ENCODE peak calls at places on chromosomes 16 and 17, in eight cellular contexts. One of them, this sample, is unnamed.
A peak's percentile ranks its signal among the peaks of the same experiment; 100 is the strongest.

GRCh38 chr17:50661795-50662391 is 27.2 kb downstream of the ABCC3 start:
- DNase-seq in HEK293T: no peak
- DNase-seq in NCI-H774: no peak
- DNase-seq in smooth muscle cell of the brain vasculature: no peak
- DNase-seq in bronchial epithelial cell: peak; percentile 96
- DNase-seq in posterior vena cava: no peak
- DNase-seq in OCI-LY7: peak; percentile 9
- DNase-seq in progenitor cell of endocrine pancreas: no peak
- DNase-seq in this sample: peak; percentile 85

GRCh38 chr16:17887963-17888362 is 417.2 kb upstream of the XYLT1 start:
- DNase-seq in HEK293T: no peak
- DNase-seq in NCI-H774: no peak
- DNase-seq in smooth muscle cell of the brain vasculature: no peak
- DNase-seq in bronchial epithelial cell: no peak
- DNase-seq in posterior vena cava: no peak
- DNase-seq in OCI-LY7: no peak
- DNase-seq in progenitor cell of endocrine pancreas: no peak
- DNase-seq in this sample: no peak

GRCh38 chr17:50114401-50114800 is 15.6 kb downstream of the SAMD14 start:
- DNase-seq in HEK293T: no peak
- DNase-seq in NCI-H774: no peak
- DNase-seq in smooth muscle cell of the brain vasculature: no peak
- DNase-seq in bronchial epithelial cell: no peak
- DNase-seq in posterior vena cava: no peak
- DNase-seq in OCI-LY7: no peak
- DNase-seq in progenitor cell of endocrine pancreas: no peak
- DNase-seq in this sample: no peak

GRCh38 chr17:1110844-1111598 is 68.8 kb downstream of the ABR start:
- DNase-seq in HEK293T: no peak
- DNase-seq in NCI-H774: no peak
- DNase-seq in smooth muscle cell of the brain vasculature: peak; percentile 67
- DNase-seq in bronchial epithelial cell: peak; percentile 83
- DNase-seq in posterior vena cava: peak; percentile 93
- DNase-seq in OCI-LY7: no peak
- DNase-seq in progenitor cell of endocrine pancreas: no peak
- DNase-seq in this sample: no peak

GRCh38 chr16:87765473-87765775 is 362 bp downstream of the KLHDC4 start:
- DNase-seq in HEK293T: peak; percentile 37
- DNase-seq in NCI-H774: no peak
- DNase-seq in smooth muscle cell of the brain vasculature: no peak
- DNase-seq in bronchial epithelial cell: no peak
- DNase-seq in posterior vena cava: no peak
- DNase-seq in OCI-LY7: peak; percentile 68
- DNase-seq in progenitor cell of endocrine pancreas: no peak
- DNase-seq in this sample: peak; percentile 35

GRCh38 chr17:17937958-17938357 is 34.2 kb downstream of the TOM1L2 start:
- DNase-seq in HEK293T: no peak
- DNase-seq in NCI-H774: no peak
- DNase-seq in smooth muscle cell of the brain vasculature: no peak
- DNase-seq in bronchial epithelial cell: no peak
- DNase-seq in posterior vena cava: no peak
- DNase-seq in OCI-LY7: no peak
- DNase-seq in progenitor cell of endocrine pancreas: no peak
- DNase-seq in this sample: no peak

GRCh38 chr17:53722407-53722806 is 100.3 kb upstream of the KIF2B start:
- DNase-seq in HEK293T: no peak
- DNase-seq in NCI-H774: no peak
- DNase-seq in smooth muscle cell of the brain vasculature: peak; percentile 77
- DNase-seq in bronchial epithelial cell: peak; percentile 94
- DNase-seq in posterior vena cava: no peak
- DNase-seq in OCI-LY7: no peak
- DNase-seq in progenitor cell of endocrine pancreas: no peak
- DNase-seq in this sample: no peak

GRCh38 chr17:17976931-17977570 is 4.4 kb downstream of the DRC3 start:
- DNase-seq in HEK293T: no peak
- DNase-seq in NCI-H774: no peak
- DNase-seq in smooth muscle cell of the brain vasculature: no peak
- DNase-seq in bronchial epithelial cell: no peak
- DNase-seq in posterior vena cava: no peak
- DNase-seq in OCI-LY7: no peak
- DNase-seq in progenitor cell of endocrine pancreas: no peak
- DNase-seq in this sample: no peak

GRCh38 chr17:76307299-76307965 is 644 bp downstream of the QRICH2 start:
- DNase-seq in HEK293T: no peak
- DNase-seq in NCI-H774: no peak
- DNase-seq in smooth muscle cell of the brain vasculature: no peak
- DNase-seq in bronchial epithelial cell: no peak
- DNase-seq in posterior vena cava: peak; percentile 74
- DNase-seq in OCI-LY7: no peak
- DNase-seq in progenitor cell of endocrine pancreas: no peak
- DNase-seq in this sample: no peak

GRCh38 chr17:78568494-78569115 is 8.6 kb downstream of the DNAH17 start:
- DNase-seq in HEK293T: no peak
- DNase-seq in NCI-H774: no peak
- DNase-seq in smooth muscle cell of the brain vasculature: no peak
- DNase-seq in bronchial epithelial cell: peak; percentile 63
- DNase-seq in posterior vena cava: no peak
- DNase-seq in OCI-LY7: no peak
- DNase-seq in progenitor cell of endocrine pancreas: no peak
- DNase-seq in this sample: no peak

GRCh38 chr16:56041556-56042140 is 149.6 kb upstream of the GNAO1 start:
- DNase-seq in HEK293T: peak; percentile 35
- DNase-seq in NCI-H774: peak; percentile 64
- DNase-seq in smooth muscle cell of the brain vasculature: no peak
- DNase-seq in bronchial epithelial cell: peak; percentile 23
- DNase-seq in posterior vena cava: no peak
- DNase-seq in OCI-LY7: peak; percentile 10
- DNase-seq in progenitor cell of endocrine pancreas: peak; percentile 28
- DNase-seq in this sample: peak; percentile 62

GRCh38 chr16:81060576-81061306 is 16.3 kb downstream of the C16orf46 start:
- DNase-seq in HEK293T: no peak
- DNase-seq in NCI-H774: no peak
- DNase-seq in smooth muscle cell of the brain vasculature: no peak
- DNase-seq in bronchial epithelial cell: no peak
- DNase-seq in posterior vena cava: no peak
- DNase-seq in OCI-LY7: no peak
- DNase-seq in progenitor cell of endocrine pancreas: no peak
- DNase-seq in this sample: no peak

GRCh38 chr17:48564200-48565023 is 13.7 kb downstream of the HOXB4 start:
- DNase-seq in HEK293T: no peak
- DNase-seq in NCI-H774: no peak
- DNase-seq in smooth muscle cell of the brain vasculature: no peak
- DNase-seq in bronchial epithelial cell: no peak
- DNase-seq in posterior vena cava: no peak
- DNase-seq in OCI-LY7: no peak
- DNase-seq in progenitor cell of endocrine pancreas: no peak
- DNase-seq in this sample: peak; percentile 54

GRCh38 chr16:10168258-10168657 is 14.0 kb downstream of the GRIN2A start:
- DNase-seq in HEK293T: no peak
- DNase-seq in NCI-H774: no peak
- DNase-seq in smooth muscle cell of the brain vasculature: no peak
- DNase-seq in bronchial epithelial cell: no peak
- DNase-seq in posterior vena cava: no peak
- DNase-seq in OCI-LY7: no peak
- DNase-seq in progenitor cell of endocrine pancreas: no peak
- DNase-seq in this sample: no peak

GRCh38 chr17:1744551-1745512 is 2.2 kb downstream of the SERPINF2 start:
- DNase-seq in HEK293T: no peak
- DNase-seq in NCI-H774: no peak
- DNase-seq in smooth muscle cell of the brain vasculature: no peak
- DNase-seq in bronchial epithelial cell: no peak
- DNase-seq in posterior vena cava: peak; percentile 76
- DNase-seq in OCI-LY7: no peak
- DNase-seq in progenitor cell of endocrine pancreas: no peak
- DNase-seq in this sample: no peak

GRCh38 chr17:37608369-37609169 is 649 bp downstream of the SYNRG start:
- DNase-seq in HEK293T: peak; percentile 23
- DNase-seq in NCI-H774: no peak
- DNase-seq in smooth muscle cell of the brain vasculature: peak; percentile 15
- DNase-seq in bronchial epithelial cell: peak; percentile 28
- DNase-seq in posterior vena cava: no peak
- DNase-seq in OCI-LY7: peak; percentile 53
- DNase-seq in progenitor cell of endocrine pancreas: peak; percentile 64
- DNase-seq in this sample: peak; percentile 37

GRCh38 chr17:73261952-73262675 is 434 bp upstream of the CPSF4L start:
- DNase-seq in HEK293T: no peak
- DNase-seq in NCI-H774: peak; percentile 48
- DNase-seq in smooth muscle cell of the brain vasculature: no peak
- DNase-seq in bronchial epithelial cell: peak; percentile 23
- DNase-seq in posterior vena cava: no peak
- DNase-seq in OCI-LY7: no peak
- DNase-seq in progenitor cell of endocrine pancreas: no peak
- DNase-seq in this sample: peak; percentile 77

GRCh38 chr16:78900039-78900811 is 700.3 kb downstream of the MAF start:
- DNase-seq in HEK293T: no peak
- DNase-seq in NCI-H774: no peak
- DNase-seq in smooth muscle cell of the brain vasculature: no peak
- DNase-seq in bronchial epithelial cell: no peak
- DNase-seq in posterior vena cava: no peak
- DNase-seq in OCI-LY7: no peak
- DNase-seq in progenitor cell of endocrine pancreas: no peak
- DNase-seq in this sample: no peak

GRCh38 chr17:78081551-78081950 is 47.0 kb downstream of the TMC6 start:
- DNase-seq in HEK293T: no peak
- DNase-seq in NCI-H774: no peak
- DNase-seq in smooth muscle cell of the brain vasculature: no peak
- DNase-seq in bronchial epithelial cell: no peak
- DNase-seq in posterior vena cava: no peak
- DNase-seq in OCI-LY7: no peak
- DNase-seq in progenitor cell of endocrine pancreas: no peak
- DNase-seq in this sample: no peak

GRCh38 chr16:12763517-12763916 is 40.2 kb downstream of the CPPED1 start:
- DNase-seq in HEK293T: no peak
- DNase-seq in NCI-H774: no peak
- DNase-seq in smooth muscle cell of the brain vasculature: no peak
- DNase-seq in bronchial epithelial cell: no peak
- DNase-seq in posterior vena cava: no peak
- DNase-seq in OCI-LY7: no peak
- DNase-seq in progenitor cell of endocrine pancreas: no peak
- DNase-seq in this sample: no peak

GRCh38 chr17:76479515-76480048 is 12.2 kb downstream of the AANAT start:
- DNase-seq in HEK293T: no peak
- DNase-seq in NCI-H774: no peak
- DNase-seq in smooth muscle cell of the brain vasculature: no peak
- DNase-seq in bronchial epithelial cell: no peak
- DNase-seq in posterior vena cava: peak; percentile 74
- DNase-seq in OCI-LY7: peak; percentile 84
- DNase-seq in progenitor cell of endocrine pancreas: no peak
- DNase-seq in this sample: no peak

GRCh38 chr17:51653902-51654301 is 393.6 kb downstream of the UTP18 start:
- DNase-seq in HEK293T: peak; percentile 21
- DNase-seq in NCI-H774: no peak
- DNase-seq in smooth muscle cell of the brain vasculature: no peak
- DNase-seq in bronchial epithelial cell: no peak
- DNase-seq in posterior vena cava: no peak
- DNase-seq in OCI-LY7: no peak
- DNase-seq in progenitor cell of endocrine pancreas: no peak
- DNase-seq in this sample: no peak

GRCh38 chr16:89442990-89443726 is 47.2 kb downstream of the ANKRD11 start:
- DNase-seq in HEK293T: no peak
- DNase-seq in NCI-H774: no peak
- DNase-seq in smooth muscle cell of the brain vasculature: no peak
- DNase-seq in bronchial epithelial cell: peak; percentile 95
- DNase-seq in posterior vena cava: peak; percentile 83
- DNase-seq in OCI-LY7: no peak
- DNase-seq in progenitor cell of endocrine pancreas: no peak
- DNase-seq in this sample: peak; percentile 97

GRCh38 chr16:81940781-81941560 is 70.3 kb downstream of the SDR42E1 start:
- DNase-seq in HEK293T: no peak
- DNase-seq in NCI-H774: no peak
- DNase-seq in smooth muscle cell of the brain vasculature: peak; percentile 12
- DNase-seq in bronchial epithelial cell: peak; percentile 67
- DNase-seq in posterior vena cava: no peak
- DNase-seq in OCI-LY7: no peak
- DNase-seq in progenitor cell of endocrine pancreas: no peak
- DNase-seq in this sample: peak; percentile 52

GRCh38 chr17:6024576-6024975 is 45.6 kb upstream of the WSCD1 start:
- DNase-seq in HEK293T: no peak
- DNase-seq in NCI-H774: no peak
- DNase-seq in smooth muscle cell of the brain vasculature: no peak
- DNase-seq in bronchial epithelial cell: no peak
- DNase-seq in posterior vena cava: no peak
- DNase-seq in OCI-LY7: no peak
- DNase-seq in progenitor cell of endocrine pancreas: no peak
- DNase-seq in this sample: no peak

GRCh38 chr16:85546585-85547447 is 66.3 kb upstream of the GSE1 start:
- DNase-seq in HEK293T: no peak
- DNase-seq in NCI-H774: no peak
- DNase-seq in smooth muscle cell of the brain vasculature: no peak
- DNase-seq in bronchial epithelial cell: no peak
- DNase-seq in posterior vena cava: no peak
- DNase-seq in OCI-LY7: no peak
- DNase-seq in progenitor cell of endocrine pancreas: no peak
- DNase-seq in this sample: no peak

GRCh38 chr16:65524231-65524630 is 402.4 kb upstream of the CDH11 start:
- DNase-seq in HEK293T: no peak
- DNase-seq in NCI-H774: no peak
- DNase-seq in smooth muscle cell of the brain vasculature: no peak
- DNase-seq in bronchial epithelial cell: no peak
- DNase-seq in posterior vena cava: no peak
- DNase-seq in OCI-LY7: no peak
- DNase-seq in progenitor cell of endocrine pancreas: no peak
- DNase-seq in this sample: no peak